ENCODE peak calls at places on chromosomes 3 and 15, in five cellular contexts. One of them, this sample, is unnamed.

GRCh38 chr15:83119968-83120581 is 12.6 kb downstream of the TM6SF1 start:
- DNase-seq in GM23338: no peak
- DNase-seq in Daoy: no peak
- DNase-seq in naive thymus-derived CD8-positive, alpha-beta T cell: no peak
- DNase-seq in stomach: no peak
- DNase-seq in this sample: no peak

GRCh38 chr3:184734903-184735630 is 23.2 kb upstream of the MAGEF1 start:
- DNase-seq in GM23338: no peak
- DNase-seq in Daoy: no peak
- DNase-seq in naive thymus-derived CD8-positive, alpha-beta T cell: no peak
- DNase-seq in stomach: peak; percentile 22
- DNase-seq in this sample: no peak

GRCh38 chr15:98896002-98896721 is 111.4 kb downstream of the PGPEP1L start:
- DNase-seq in GM23338: no peak
- DNase-seq in Daoy: peak; percentile 82
- DNase-seq in naive thymus-derived CD8-positive, alpha-beta T cell: no peak
- DNase-seq in stomach: no peak
- DNase-seq in this sample: no peak

GRCh38 chr3:127787556-127787955 is 34.8 kb downstream of the MGLL start:
- DNase-seq in GM23338: no peak
- DNase-seq in Daoy: no peak
- DNase-seq in naive thymus-derived CD8-positive, alpha-beta T cell: no peak
- DNase-seq in stomach: no peak
- DNase-seq in this sample: no peak

GRCh38 chr3:124260206-124260915 is 268.4 kb upstream of the ROPN1 start:
- DNase-seq in GM23338: no peak
- DNase-seq in Daoy: peak; percentile 88
- DNase-seq in naive thymus-derived CD8-positive, alpha-beta T cell: no peak
- DNase-seq in stomach: no peak
- DNase-seq in this sample: no peak

GRCh38 chr15:62549345-62549970 is 384.4 kb upstream of the C2CD4B start:
- DNase-seq in GM23338: peak; percentile 64
- DNase-seq in Daoy: peak; percentile 35
- DNase-seq in naive thymus-derived CD8-positive, alpha-beta T cell: no peak
- DNase-seq in stomach: peak; percentile 37
- DNase-seq in this sample: no peak

GRCh38 chr3:38114052-38114874 is 22.7 kb downstream of the ACAA1 start:
- DNase-seq in GM23338: no peak
- DNase-seq in Daoy: no peak
- DNase-seq in naive thymus-derived CD8-positive, alpha-beta T cell: peak; percentile 36
- DNase-seq in stomach: no peak
- DNase-seq in this sample: no peak

GRCh38 chr3:190017575-190018288 is 103.0 kb downstream of the P3H2 start:
- DNase-seq in GM23338: peak; percentile 38
- DNase-seq in Daoy: peak; percentile 52
- DNase-seq in naive thymus-derived CD8-positive, alpha-beta T cell: no peak
- DNase-seq in stomach: peak; percentile 35
- DNase-seq in this sample: peak; percentile 40

GRCh38 chr3:21839592-21839991 is 88.6 kb upstream of the ZNF385D start:
- DNase-seq in GM23338: peak; percentile 46
- DNase-seq in Daoy: no peak
- DNase-seq in naive thymus-derived CD8-positive, alpha-beta T cell: no peak
- DNase-seq in stomach: no peak
- DNase-seq in this sample: no peak

GRCh38 chr3:174303911-174304541 is 555.1 kb upstream of the NAALADL2 start:
- DNase-seq in GM23338: no peak
- DNase-seq in Daoy: no peak
- DNase-seq in naive thymus-derived CD8-positive, alpha-beta T cell: no peak
- DNase-seq in stomach: no peak
- DNase-seq in this sample: no peak

GRCh38 chr3:63067999-63068645 is 192.9 kb upstream of the CADPS start:
- DNase-seq in GM23338: peak; percentile 80
- DNase-seq in Daoy: peak; percentile 39
- DNase-seq in naive thymus-derived CD8-positive, alpha-beta T cell: no peak
- DNase-seq in stomach: no peak
- DNase-seq in this sample: no peak

GRCh38 chr3:150756491-150757059 is 6.4 kb downstream of the SIAH2 start:
- DNase-seq in GM23338: no peak
- DNase-seq in Daoy: no peak
- DNase-seq in naive thymus-derived CD8-positive, alpha-beta T cell: no peak
- DNase-seq in stomach: no peak
- DNase-seq in this sample: no peak

GRCh38 chr3:45554001-45554691 is 40.4 kb upstream of the LIMD1 start:
- DNase-seq in GM23338: peak; percentile 47
- DNase-seq in Daoy: no peak
- DNase-seq in naive thymus-derived CD8-positive, alpha-beta T cell: no peak
- DNase-seq in stomach: peak; percentile 31
- DNase-seq in this sample: no peak

GRCh38 chr3:107410606-107411005 is 33.4 kb downstream of the CCDC54 start:
- DNase-seq in GM23338: no peak
- DNase-seq in Daoy: no peak
- DNase-seq in naive thymus-derived CD8-positive, alpha-beta T cell: no peak
- DNase-seq in stomach: no peak
- DNase-seq in this sample: no peak

GRCh38 chr15:55915221-55915620 is 78.2 kb downstream of the NEDD4 start:
- DNase-seq in GM23338: no peak
- DNase-seq in Daoy: no peak
- DNase-seq in naive thymus-derived CD8-positive, alpha-beta T cell: no peak
- DNase-seq in stomach: no peak
- DNase-seq in this sample: no peak

GRCh38 chr3:126954141-126954845 is 28.6 kb upstream of the PLXNA1 start:
- DNase-seq in GM23338: no peak
- DNase-seq in Daoy: peak; percentile 41
- DNase-seq in naive thymus-derived CD8-positive, alpha-beta T cell: peak; percentile 57
- DNase-seq in stomach: no peak
- DNase-seq in this sample: no peak

GRCh38 chr3:178246004-178246403 is 290.2 kb upstream of the KCNMB2 start:
- DNase-seq in GM23338: no peak
- DNase-seq in Daoy: no peak
- DNase-seq in naive thymus-derived CD8-positive, alpha-beta T cell: no peak
- DNase-seq in stomach: no peak
- DNase-seq in this sample: no peak

GRCh38 chr15:93088200-93088980 is 621 bp downstream of the RGMA start:
- DNase-seq in GM23338: peak; percentile 72
- DNase-seq in Daoy: peak; percentile 48
- DNase-seq in naive thymus-derived CD8-positive, alpha-beta T cell: no peak
- DNase-seq in stomach: no peak
- DNase-seq in this sample: no peak

GRCh38 chr15:40957581-40958051 is 4.3 kb downstream of the CHAC1 start:
- DNase-seq in GM23338: no peak
- DNase-seq in Daoy: no peak
- DNase-seq in naive thymus-derived CD8-positive, alpha-beta T cell: no peak
- DNase-seq in stomach: peak; percentile 88
- DNase-seq in this sample: peak; percentile 39

GRCh38 chr3:136209921-136210320 is 13.8 kb upstream of the MSL2 start:
- DNase-seq in GM23338: no peak
- DNase-seq in Daoy: peak; percentile 25
- DNase-seq in naive thymus-derived CD8-positive, alpha-beta T cell: no peak
- DNase-seq in stomach: no peak
- DNase-seq in this sample: no peak

GRCh38 chr15:48395532-48396011 is 64.3 kb downstream of the DUT start:
- DNase-seq in GM23338: no peak
- DNase-seq in Daoy: peak; percentile 79
- DNase-seq in naive thymus-derived CD8-positive, alpha-beta T cell: no peak
- DNase-seq in stomach: no peak
- DNase-seq in this sample: no peak

GRCh38 chr3:39962566-39962965 is 153.2 kb downstream of the MYRIP start:
- DNase-seq in GM23338: no peak
- DNase-seq in Daoy: no peak
- DNase-seq in naive thymus-derived CD8-positive, alpha-beta T cell: no peak
- DNase-seq in stomach: no peak
- DNase-seq in this sample: no peak

GRCh38 chr3:48634661-48635221 is 520 bp downstream of the SLC26A6 start:
- DNase-seq in GM23338: peak; percentile 78
- DNase-seq in Daoy: peak; percentile 55
- DNase-seq in naive thymus-derived CD8-positive, alpha-beta T cell: peak; percentile 70
- DNase-seq in stomach: peak; percentile 69
- DNase-seq in this sample: no peak

GRCh38 chr3:119401502-119402440 is 61.6 kb downstream of the TMEM39A start:
- DNase-seq in GM23338: peak; percentile 46
- DNase-seq in Daoy: no peak
- DNase-seq in naive thymus-derived CD8-positive, alpha-beta T cell: no peak
- DNase-seq in stomach: no peak
- DNase-seq in this sample: no peak

GRCh38 chr3:18143258-18143780 is 281.8 kb downstream of the SATB1 start:
- DNase-seq in GM23338: no peak
- DNase-seq in Daoy: no peak
- DNase-seq in naive thymus-derived CD8-positive, alpha-beta T cell: no peak
- DNase-seq in stomach: no peak
- DNase-seq in this sample: no peak

GRCh38 chr3:42127226-42127625 is 36.1 kb downstream of the TRAK1 start:
- DNase-seq in GM23338: no peak
- DNase-seq in Daoy: no peak
- DNase-seq in naive thymus-derived CD8-positive, alpha-beta T cell: no peak
- DNase-seq in stomach: no peak
- DNase-seq in this sample: no peak

GRCh38 chr3:137294839-137295238 is 337.1 kb downstream of the IL20RB start:
- DNase-seq in GM23338: peak; percentile 20
- DNase-seq in Daoy: no peak
- DNase-seq in naive thymus-derived CD8-positive, alpha-beta T cell: no peak
- DNase-seq in stomach: no peak
- DNase-seq in this sample: no peak

GRCh38 chr3:168205451-168205850 is 109.7 kb upstream of the GOLIM4 start:
- DNase-seq in GM23338: no peak
- DNase-seq in Daoy: no peak
- DNase-seq in naive thymus-derived CD8-positive, alpha-beta T cell: no peak
- DNase-seq in stomach: no peak
- DNase-seq in this sample: no peak

GRCh38 chr15:50883903-50884302 is 24.6 kb upstream of the AP4E1 start:
- DNase-seq in GM23338: no peak
- DNase-seq in Daoy: peak; percentile 83
- DNase-seq in naive thymus-derived CD8-positive, alpha-beta T cell: no peak
- DNase-seq in stomach: no peak
- DNase-seq in this sample: no peak

GRCh38 chr3:33982269-33982798 is 183.9 kb downstream of the PDCD6IP start:
- DNase-seq in GM23338: no peak
- DNase-seq in Daoy: no peak
- DNase-seq in naive thymus-derived CD8-positive, alpha-beta T cell: no peak
- DNase-seq in stomach: no peak
- DNase-seq in this sample: no peak

GRCh38 chr15:73677146-73677607 is 7.0 kb upstream of the CD276 start:
- DNase-seq in GM23338: peak; percentile 89
- DNase-seq in Daoy: peak; percentile 57
- DNase-seq in naive thymus-derived CD8-positive, alpha-beta T cell: peak; percentile 73
- DNase-seq in stomach: peak; percentile 77
- DNase-seq in this sample: peak; percentile 31

GRCh38 chr15:73273181-73274002 is 95.4 kb downstream of the HCN4 start:
- DNase-seq in GM23338: peak; percentile 86
- DNase-seq in Daoy: peak; percentile 41
- DNase-seq in naive thymus-derived CD8-positive, alpha-beta T cell: no peak
- DNase-seq in stomach: peak; percentile 44
- DNase-seq in this sample: peak; percentile 57

GRCh38 chr3:53044371-53045106 is 1.3 kb downstream of the SFMBT1 start:
- DNase-seq in GM23338: peak; percentile 63
- DNase-seq in Daoy: peak; percentile 41
- DNase-seq in naive thymus-derived CD8-positive, alpha-beta T cell: peak; percentile 67
- DNase-seq in stomach: peak; percentile 27
- DNase-seq in this sample: peak; percentile 43

GRCh38 chr15:39685999-39686613 is 96.5 kb downstream of the FSIP1 start:
- DNase-seq in GM23338: peak; percentile 83
- DNase-seq in Daoy: peak; percentile 51
- DNase-seq in naive thymus-derived CD8-positive, alpha-beta T cell: no peak
- DNase-seq in stomach: no peak
- DNase-seq in this sample: no peak